ENCODE peak calls at places on chromosome 21, in ten cellular contexts. S is ovary, Y is IMR-90, Z is spleen, T is stomach, N is suprapubic skin, W is esophagus squamous epithelium, A is vagina, H is upper lobe of left lung, F is body of pancreas. J is an unnamed sample.
A peak's percentile ranks its signal among the peaks of the same experiment; 100 is the strongest.

GRCh38 chr21:21183092-21183491 is 184.9 kb downstream of the NCAM2 start:
- DNase-seq in S (no peak), Y (peak; percentile 17), Z (no peak), T (no peak), N (no peak), W (no peak), A (no peak), H (no peak), F (no peak), J (no peak)

GRCh38 chr21:34974162-34974981 is 74.7 kb downstream of the RUNX1 start:
- DNase-seq in S (no peak), Y (peak; percentile 71), Z (no peak), T (no peak), N (no peak), W (no peak), A (no peak), H (no peak), F (no peak), J (no peak)

GRCh38 chr21:34722684-34723300 is 54.0 kb downstream of the CLIC6 start:
- DNase-seq in S (no peak), Y (no peak), Z (no peak), T (no peak), N (no peak), W (no peak), A (no peak), H (no peak), F (no peak), J (peak; percentile 36)

GRCh38 chr21:42172596-42173483 is 46.1 kb upstream of the ABCG1 start:
- DNase-seq in S (no peak), Y (no peak), Z (peak; percentile 59), T (peak; percentile 24), N (no peak), W (no peak), A (peak; percentile 91), H (no peak), F (no peak), J (peak; percentile 13)

GRCh38 chr21:41379901-41380300 is 18.1 kb downstream of the MX2 start:
- DNase-seq in S (no peak), Y (no peak), Z (no peak), T (no peak), N (no peak), W (no peak), A (no peak), H (no peak), F (no peak), J (no peak)

GRCh38 chr21:20971296-20971921 is 26.8 kb upstream of the NCAM2 start:
- DNase-seq in S (no peak), Y (peak; percentile 60), Z (no peak), T (no peak), N (no peak), W (no peak), A (no peak), H (peak; percentile 40), F (peak; percentile 39), J (peak; percentile 78)

GRCh38 chr21:25562660-25563059 is 44.6 kb downstream of the MRPL39 start:
- DNase-seq in S (no peak), Y (no peak), Z (no peak), T (no peak), N (no peak), W (no peak), A (no peak), H (no peak), F (no peak), J (no peak)

GRCh38 chr21:42561742-42562141 is 48.1 kb downstream of the SLC37A1 start:
- DNase-seq in S (no peak), Y (no peak), Z (peak; percentile 81), T (no peak), N (peak; percentile 44), W (no peak), A (no peak), H (peak; percentile 20), F (peak; percentile 27), J (no peak)

GRCh38 chr21:36859744-36860501 is 106.5 kb downstream of the HLCS start:
- DNase-seq in S (peak; percentile 63), Y (peak; percentile 29), Z (peak; percentile 89), T (peak; percentile 72), N (peak; percentile 83), W (no peak), A (no peak), H (peak; percentile 70), F (peak; percentile 91), J (peak; percentile 51)

GRCh38 chr21:36891692-36892091 is 74.8 kb downstream of the HLCS start:
- DNase-seq in S (no peak), Y (no peak), Z (no peak), T (no peak), N (no peak), W (no peak), A (peak; percentile 49), H (no peak), F (no peak), J (no peak)

DNA sequence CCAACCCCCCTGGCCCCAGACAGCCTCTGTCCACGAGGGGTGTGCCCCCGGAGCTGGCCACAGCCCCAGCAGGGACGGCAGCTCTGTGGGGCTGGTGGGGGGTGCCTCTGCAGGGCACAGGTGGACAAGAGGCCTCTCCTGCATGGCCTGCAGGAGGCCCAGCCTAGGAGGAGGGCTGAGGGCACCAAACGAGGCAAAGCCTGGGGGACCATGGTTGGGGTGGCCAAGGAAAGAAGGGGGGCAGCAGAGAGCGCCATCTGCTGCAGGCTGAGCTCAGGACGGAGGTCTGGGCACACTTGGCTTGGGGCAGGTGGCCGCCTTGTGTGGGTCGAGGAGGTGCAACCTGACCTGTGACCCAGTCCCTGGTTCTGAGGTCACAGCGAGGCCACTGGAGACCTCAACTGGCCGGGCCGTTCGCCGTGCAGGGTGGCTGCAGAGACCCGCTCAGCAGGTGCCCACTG is 27.3 kb downstream of the RRP1 start:
- DNase-seq in S (no peak), Y (no peak), Z (no peak), T (no peak), N (no peak), W (no peak), A (no peak), H (no peak), F (no peak), J (no peak)
- TF ChIP-seq CTCF in S (no peak), Y (no peak), Z (no peak), T (no peak), N (no peak), W (no peak), A (no peak), H (no peak), F (no peak), J (no peak)

GRCh38 chr21:45834821-45835293 is 146.7 kb upstream of the COL6A1 start:
- DNase-seq in S (no peak), Y (no peak), Z (peak; percentile 23), T (no peak), N (no peak), W (no peak), A (no peak), H (no peak), F (no peak), J (no peak)
- H3K36me3 ChIP-seq in S (no peaks in the 10 kb centered on the region), Y (no peaks in the 10 kb centered on the region), Z (no peaks in the 10 kb centered on the region), T (no peaks in the 10 kb centered on the region), N (no peaks in the 10 kb centered on the region), W (no peaks in the 10 kb centered on the region), A (no peaks in the 10 kb centered on the region), H (no peaks in the 10 kb centered on the region), F (no peaks in the 10 kb centered on the region), J (no peaks in the 10 kb centered on the region)

GRCh38 chr21:38765056-38765455 is 40.7 kb upstream of the ETS2 start:
- DNase-seq in S (no peak), Y (no peak), Z (no peak), T (no peak), N (no peak), W (no peak), A (no peak), H (no peak), F (no peak), J (no peak)

GRCh38 chr21:38770660-38771059 is 35.1 kb upstream of the ETS2 start:
- DNase-seq in S (no peak), Y (no peak), Z (no peak), T (no peak), N (no peak), W (no peak), A (no peak), H (no peak), F (no peak), J (no peak)

GRCh38 chr21:38769253-38769780 is 36.4 kb upstream of the ETS2 start:
- DNase-seq in S (no peak), Y (peak; percentile 94), Z (no peak), T (no peak), N (no peak), W (no peak), A (no peak), H (no peak), F (no peak), J (no peak)

GRCh38 chr21:38768385-38769071 is 37.2 kb upstream of the ETS2 start:
- DNase-seq in S (no peak), Y (peak; percentile 100), Z (no peak), T (no peak), N (no peak), W (no peak), A (no peak), H (no peak), F (no peak), J (no peak)

GRCh38 chr21:38766987-38767722 is 38.6 kb upstream of the ETS2 start:
- DNase-seq in S (no peak), Y (no peak), Z (peak; percentile 89), T (peak; percentile 29), N (no peak), W (no peak), A (no peak), H (peak; percentile 52), F (peak; percentile 65), J (no peak)
- TF ChIP-seq POLR2A in S (no peak), Y (no peak), Z (no peak), T (no peak), N (no peak), W (no peak), A (no peak), H (no peak), F (no peak), J (no peak)

GRCh38 chr21:40115775-40116174 is 248.5 kb downstream of the PCP4 start:
- DNase-seq in S (no peak), Y (no peak), Z (no peak), T (no peak), N (no peak), W (no peak), A (no peak), H (no peak), F (no peak), J (no peak)

GRCh38 chr21:40117236-40117635 is 250.0 kb downstream of the PCP4 start:
- DNase-seq in S (no peak), Y (no peak), Z (no peak), T (no peak), N (no peak), W (no peak), A (no peak), H (no peak), F (no peak), J (no peak)

GRCh38 chr21:40118527-40118926 is 251.3 kb downstream of the PCP4 start:
- DNase-seq in S (no peak), Y (no peak), Z (no peak), T (no peak), N (no peak), W (no peak), A (no peak), H (no peak), F (no peak), J (no peak)

DNA sequence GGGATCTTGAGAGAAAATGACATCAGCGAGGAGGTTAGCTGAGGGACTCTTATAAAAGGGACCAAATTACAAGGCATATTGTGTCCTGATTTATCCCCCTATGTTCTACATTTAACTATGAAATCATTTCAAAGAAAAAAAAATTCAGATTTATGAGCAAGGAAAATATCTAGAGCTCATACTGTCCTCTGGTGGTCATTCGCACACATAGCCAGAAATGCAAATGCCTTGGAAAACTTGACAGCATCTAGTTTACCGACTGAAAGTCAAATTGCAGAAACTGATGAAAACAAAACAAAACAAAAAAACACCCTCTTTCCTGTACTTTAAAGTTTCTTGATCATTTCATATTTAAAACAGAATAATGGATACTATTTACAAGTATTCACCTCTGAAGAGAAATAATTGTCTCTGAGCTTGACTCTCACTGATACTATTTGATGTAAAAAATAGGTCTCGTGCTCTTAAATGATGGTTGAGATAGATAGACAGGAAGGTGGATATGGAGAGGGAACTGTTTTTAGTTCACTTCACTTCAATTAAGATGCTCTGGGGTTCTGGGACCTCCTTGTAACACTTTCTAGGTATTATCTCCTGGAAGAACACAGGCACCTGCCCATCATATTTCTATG is 253.8 kb downstream of the PCP4 start:
- DNase-seq in S (no peak), Y (peak; percentile 1), Z (no peak), T (no peak), N (no peak), W (no peak), A (no peak), H (no peak), F (peak; percentile 18), J (no peak)
- TF ChIP-seq CTCF in S (peak; percentile 15), Y (peak; percentile 59), Z (peak; percentile 8), T (peak; percentile 70), N (peak; percentile 42), W (peak; percentile 65), A (peak; percentile 67), H (peak; percentile 85), F (peak; percentile 89), J (peak; percentile 72)

J was measured in testis.